ENCODE peak calls at places on chromosomes 12 and 14, in six cellular contexts. S is ELR; C is AG04450; X is stimulated activated effector memory CD8-positive, alpha-beta T cell treated with anti-CD3 and anti-CD28 coated beads, Interleukin-12 subunit alpha, Interleukin-12 subunit beta, amount 100 ng/mL, for 72 hours; F is ureter; V is foreskin fibroblast. D is an unnamed sample.

GRCh38 chr14:35147711-35148110 is 25.4 kb downstream of the PRORP start:
- DNase-seq in V (no peak), X (no peak), C (no peak), S (no peak), F (no peak), D (no peak)

GRCh38 chr12:67107751-67108269 is 161.3 kb upstream of the CAND1 start:
- DNase-seq in C (no peak), S (no peak), V (no peak), F (no peak), X (no peak), D (no peak)

GRCh38 chr12:50190859-50191258 is 23.7 kb upstream of the CERS5 start:
- DNase-seq in C (no peak), V (no peak), S (no peak), X (no peak), F (no peak), D (no peak)

GRCh38 chr14:38207830-38208815 is at the start of gene SSTR1:
- DNase-seq in X (no peak), C (no peak), S (peak; percentile 59), V (no peak), F (no peak), D (no peak)

GRCh38 chr12:64273527-64274403 is 51.7 kb upstream of the KICS2 start:
- DNase-seq in X (no peak), S (peak; percentile 65), F (no peak), C (no peak), V (no peak), D (no peak)

GRCh38 chr12:12954361-12954760 is 2.4 kb upstream of the GPRC5D start:
- DNase-seq in V (peak; percentile 26), C (no peak), X (no peak), S (no peak), F (no peak), D (no peak)

GRCh38 chr12:2244013-2244861 is 191.4 kb downstream of the CACNA1C start:
- DNase-seq in C (peak; percentile 88), X (no peak), S (peak; percentile 93), V (peak; percentile 90), F (no peak), D (no peak)

GRCh38 chr12:12613334-12613733 is 1.7 kb downstream of the CREBL2 start:
- DNase-seq in S (peak; percentile 15), V (no peak), X (no peak), F (no peak), C (no peak), D (no peak)

GRCh38 chr12:131167334-131167733 is 213.6 kb downstream of the ADGRD1 start:
- DNase-seq in F (no peak), X (no peak), C (no peak), S (no peak), V (no peak), D (no peak)

GRCh38 chr12:122293081-122293480 is 26.8 kb upstream of the VPS33A start:
- DNase-seq in X (no peak), V (no peak), F (no peak), C (no peak), S (peak; percentile 32), D (peak; percentile 23)

GRCh38 chr12:111076199-111076598 is 155.8 kb upstream of the MYL2 start:
- DNase-seq in C (no peak), V (no peak), X (no peak), S (no peak), F (no peak), D (no peak)

GRCh38 chr12:101793401-101793800 is 37.4 kb downstream of the GNPTAB start:
- DNase-seq in C (no peak), S (peak; percentile 92), V (peak; percentile 47), X (no peak), F (no peak), D (no peak)

D was measured in GM12892.